ENCODE peak calls at places on chromosomes 16 and 17, in four cellular contexts. K, I, X and N are unnamed samples.

GRCh38 chr16:4390266-4391260 is 18.9 kb downstream of the VASN start:
- DNase-seq in K (no peak), I (no peak), X (no peak), N (peak; percentile 12)

GRCh38 chr16:3190949-3191353 is 2.9 kb downstream of the OR1F1 start:
- DNase-seq in K (no peak), I (no peak), X (no peak), N (no peak)

GRCh38 chr17:67050476-67051154 is 6.3 kb downstream of the CACNG1 start:
- DNase-seq in K (no peak), I (no peak), X (no peak), N (no peak)

GRCh38 chr17:68048996-68049395 is 13.5 kb downstream of the KPNA2 start:
- DNase-seq in K (no peak), I (no peak), X (no peak), N (no peak)

GRCh38 chr17:15516150-15516549 is 47.1 kb downstream of the TVP23C start:
- DNase-seq in K (no peak), I (peak; percentile 2), X (no peak), N (no peak)

GRCh38 chr17:16381496-16381820 is 567 bp downstream of the UBB start:
- DNase-seq in K (no peak), I (no peak), X (no peak), N (no peak)

GRCh38 chr17:21288581-21289017 is 4.1 kb downstream of the MAP2K3 start:
- DNase-seq in K (no peak), I (no peak), X (no peak), N (no peak)

GRCh38 chr17:75159196-75160031 is 5.1 kb upstream of the JPT1 start:
- DNase-seq in K (no peak), I (peak; percentile 77), X (no peak), N (no peak)

GRCh38 chr17:36980281-36980761 is 31.6 kb downstream of the AATF start:
- DNase-seq in K (no peak), I (peak; percentile 62), X (no peak), N (no peak)

GRCh38 chr17:27206447-27206846 is 87.5 kb upstream of the WSB1 start:
- DNase-seq in K (no peak), I (peak; percentile 21), X (peak; percentile 14), N (no peak)

GRCh38 chr17:17508019-17508535 is 11.9 kb upstream of the RASD1 start:
- DNase-seq in K (no peak), I (no peak), X (no peak), N (no peak)

GRCh38 chr17:44892250-44892649 is 7.0 kb downstream of the EFTUD2 start:
- DNase-seq in K (no peak), I (no peak), X (no peak), N (no peak)